ENCODE peak calls at places on chromosomes 16 and 17, in seven cellular contexts. M is heart left ventricle; P is CD8-positive, alpha-beta memory T cell; L is uterus; F is SJSA1; O is neuronal stem cell; S is cardiac muscle cell. G is an unnamed sample. For H3K4me1, the result is how much of the 10 kb centered on the place peaks cover.

GRCh38 chr17:17315142-17315821 is 12.1 kb downstream of the NT5M start:
- DNase-seq in M (no peak), P (no peak), L (no peak), F (no peak), O (no peak), S (no peak), G (no peak)

GRCh38 chr17:29292992-29293889 is 707 bp downstream of the NUFIP2 start:
- DNase-seq in M (peak), P (peak), L (peak), F (peak), O (peak), S (peak), G (peak)

GRCh38 chr17:64328875-64329405 is 61.7 kb downstream of the PECAM1 start:
- DNase-seq in M (no peak), P (no peak), L (no peak), F (no peak), O (no peak), S (no peak), G (no peak)

GRCh38 chr16:48347980-48348379 is 37.2 kb downstream of the SIAH1 start:
- DNase-seq in M (no peak), P (no peak), L (no peak), F (no peak), O (no peak), S (no peak), G (no peak)

GRCh38 chr16:102060-102855 is 24.2 kb downstream of the MPG start:
- DNase-seq in M (peak), P (no peak), L (peak), F (no peak), O (no peak), S (no peak), G (no peak)

GRCh38 chr17:62179525-62180161 is 114.6 kb upstream of the MED13 start:
- DNase-seq in M (no peak), P (no peak), L (no peak), F (peak), O (no peak), S (no peak), G (no peak)

GRCh38 chr16:17921357-17921978 is 415.1 kb downstream of the NPIPA8 start:
- DNase-seq in M (no peak), P (peak), L (no peak), F (peak), O (no peak), S (peak), G (no peak)

GRCh38 chr17:45977506-45977824 is 21.6 kb upstream of the STH start:
- DNase-seq in M (no peak), P (no peak), L (no peak), F (no peak), O (no peak), S (no peak), G (no peak)

GRCh38 chr17:64781394-64781793 is 119.3 kb upstream of the SMURF2 start:
- DNase-seq in M (peak), P (peak), L (peak), F (no peak), O (no peak), S (peak), G (peak)

GRCh38 chr17:77498056-77498785 is 357.5 kb downstream of the SEC14L1 start:
- DNase-seq in M (no peak), P (no peak), L (peak), F (no peak), O (no peak), S (no peak), G (no peak)

GRCh38 chr16:19432429-19432828 is 14.7 kb downstream of the TMC5 start:
- DNase-seq in M (no peak), P (no peak), L (no peak), F (no peak), O (no peak), S (no peak), G (peak)

GRCh38 chr17:193841-194806 is 12.7 kb upstream of the DOC2B start:
- DNase-seq in M (no peak), P (no peak), L (no peak), F (no peak), O (no peak), S (no peak), G (no peak)

GRCh38 chr17:79835953-79836951 is 3.0 kb downstream of the CBX4 start:
- DNase-seq in M (no peak), P (no peak), L (no peak), F (no peak), O (no peak), S (peak), G (peak)

GRCh38 chr17:73365934-73366623 is 54.3 kb upstream of the CDC42EP4 start:
- DNase-seq in M (peak), P (no peak), L (peak), F (no peak), O (no peak), S (no peak), G (no peak)
- H3K27ac ChIP-seq in M (peak), P (no peak), L (peak), F (no peak), O (no peak), S (no peak), G (peak)

GRCh38 chr16:85170066-85171003 is 58.1 kb upstream of the CIBAR2 start:
- DNase-seq in M (no peak), P (no peak), L (no peak), F (peak), O (no peak), S (no peak), G (no peak)

GRCh38 chr16:85167589-85168537 is 55.6 kb upstream of the CIBAR2 start:
- DNase-seq in M (no peak), P (no peak), L (no peak), F (peak), O (no peak), S (no peak), G (no peak)

GRCh38 chr16:85171004-85171808 is 58.9 kb upstream of the CIBAR2 start:
- DNase-seq in M (no peak), P (no peak), L (no peak), F (peak), O (no peak), S (no peak), G (no peak)

GRCh38 chr16:85168732-85169256 is 56.5 kb upstream of the CIBAR2 start:
- DNase-seq in M (peak), P (no peak), L (peak), F (peak), O (peak), S (peak), G (no peak)

GRCh38 chr16:85169333-85170065 is 57.2 kb upstream of the CIBAR2 start:
- DNase-seq in M (no peak), P (no peak), L (no peak), F (peak), O (no peak), S (peak), G (no peak)
- H3K4me3 ChIP-seq in M (peak), P (no peak), L (peak), F (peak), O (peak), S (peak), G (peak)

GRCh38 chr17:81579821-81580321 is 27.7 kb upstream of the FAAP100 start:
- DNase-seq in M (no peak), P (no peak), L (no peak), F (no peak), O (no peak), S (no peak), G (no peak)
- H3K4me1 ChIP-seq in M (under half), P (under half), L (under half), F (half or more), O (under half), S (under half), G (under half)

GRCh38 chr16:69440236-69440635 is 15.8 kb downstream of the CYB5B start:
- DNase-seq in M (no peak), P (no peak), L (no peak), F (no peak), O (no peak), S (no peak), G (no peak)
- H3K27ac ChIP-seq in M (no peak), P (no peak), L (no peak), F (no peak), O (no peak), S (no peak), G (no peak)

GRCh38 chr16:12741176-12741575 is 62.5 kb downstream of the CPPED1 start:
- DNase-seq in M (no peak), P (no peak), L (no peak), F (no peak), O (no peak), S (no peak), G (no peak)

GRCh38 chr16:12749076-12749475 is 54.6 kb downstream of the CPPED1 start:
- DNase-seq in M (no peak), P (no peak), L (no peak), F (no peak), O (no peak), S (no peak), G (no peak)

GRCh38 chr16:12747261-12747660 is 56.4 kb downstream of the CPPED1 start:
- DNase-seq in M (no peak), P (no peak), L (no peak), F (no peak), O (no peak), S (no peak), G (no peak)

GRCh38 chr16:12739738-12740137 is 63.9 kb downstream of the CPPED1 start:
- DNase-seq in M (no peak), P (no peak), L (no peak), F (no peak), O (no peak), S (no peak), G (no peak)

GRCh38 chr16:12744860-12745259 is 58.8 kb downstream of the CPPED1 start:
- DNase-seq in M (no peak), P (no peak), L (no peak), F (no peak), O (no peak), S (no peak), G (no peak)
- H3K4me3 ChIP-seq in M (no peak), P (no peak), L (no peak), F (no peak), O (no peak), S (no peak), G (no peak)

DNA sequence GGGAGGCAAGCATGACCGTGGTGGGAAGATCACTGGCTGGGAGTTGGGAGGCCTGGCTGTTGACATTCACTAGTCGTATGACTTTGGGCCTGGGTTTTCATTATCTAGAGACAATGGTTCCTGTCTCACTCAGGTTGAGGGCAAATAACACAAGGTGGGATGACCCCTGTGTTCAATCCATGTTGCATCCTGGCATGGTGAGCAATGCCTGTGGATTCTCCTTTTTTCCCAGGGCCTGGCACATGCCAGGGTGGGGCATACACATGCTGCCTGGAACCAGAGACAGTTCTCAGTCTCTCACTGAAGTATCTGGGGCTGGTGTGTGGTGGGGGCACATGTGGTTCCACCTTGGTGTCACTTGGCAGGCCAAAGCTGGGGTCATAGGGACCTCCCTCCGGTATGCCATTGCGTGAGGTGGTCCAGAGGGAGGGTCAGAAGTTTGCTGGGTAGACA is 5.4 kb downstream of the THRA start:
- DNase-seq in M (no peak), P (no peak), L (no peak), F (no peak), O (no peak), S (no peak), G (no peak)
- H3K4me1 ChIP-seq in M (half or more), P (half or more), L (under half), F (half or more), O (half or more), S (half or more), G (half or more)

GRCh38 chr16:68786685-68787418 is 49.8 kb downstream of the CDH1 start:
- DNase-seq in M (peak), P (no peak), L (peak), F (no peak), O (no peak), S (no peak), G (no peak)
- H3K27ac ChIP-seq in M (no peak), P (no peak), L (peak), F (no peak), O (no peak), S (no peak), G (no peak)

GRCh38 chr17:4938069-4938491 is 1.8 kb downstream of the SLC25A11 start:
- DNase-seq in M (no peak), P (no peak), L (no peak), F (no peak), O (no peak), S (no peak), G (no peak)
- H3K4me3 ChIP-seq in M (no peak), P (no peak), L (no peak), F (no peak), O (no peak), S (peak), G (no peak)

G was measured in lung.